ENCODE peak calls at places on chromosomes 13 and 19, in seven cellular contexts. J, Q, T, L, N, V and K are unnamed samples.

GRCh38 chr19:56476671-56477428 is at the start of gene ZNF667:
- DNase-seq in T (no peak), Q (no peak), J (peak; percentile 78), L (no peak), V (no peak), N (no peak), K (no peak)

GRCh38 chr19:35928507-35928906 is 7.7 kb upstream of the LRFN3 start:
- DNase-seq in L (no peak), N (no peak), Q (no peak), V (no peak), T (no peak), J (no peak), K (no peak)

GRCh38 chr13:87123987-87124784 is 547.0 kb upstream of the SLITRK5 start:
- DNase-seq in T (peak; percentile 88), N (no peak), L (no peak), Q (peak; percentile 99), V (no peak), J (peak; percentile 57), K (no peak)

GRCh38 chr19:48805452-48805851 is 5.4 kb downstream of the BCAT2 start:
- DNase-seq in N (no peak), V (no peak), J (no peak), T (no peak), Q (no peak), L (no peak), K (no peak)

GRCh38 chr13:36706755-36707154 is 32.9 kb downstream of the SERTM1 start:
- DNase-seq in V (no peak), T (no peak), Q (no peak), J (no peak), N (no peak), L (no peak), K (no peak)

GRCh38 chr19:9673912-9674668 is 810 bp downstream of the ZNF562 start:
- DNase-seq in J (no peak), T (no peak), L (no peak), N (no peak), Q (peak; percentile 34), V (no peak), K (no peak)

GRCh38 chr13:50149932-50150331 is 134.7 kb downstream of the KCNRG start:
- DNase-seq in N (no peak), L (no peak), V (no peak), J (no peak), Q (peak; percentile 33), T (no peak), K (no peak)

GRCh38 chr13:114004416-114005205 is 30.7 kb upstream of the C13orf46 start:
- DNase-seq in V (no peak), J (no peak), Q (no peak), T (no peak), N (no peak), L (no peak), K (no peak)

GRCh38 chr19:56066152-56067023 is 54.7 kb downstream of the ZNF787 start:
- DNase-seq in V (peak; percentile 62), L (peak; percentile 40), N (peak; percentile 23), Q (peak; percentile 59), J (peak; percentile 93), T (peak; percentile 20), K (no peak)

GRCh38 chr13:31587696-31588266 is 151.5 kb upstream of the RXFP2 start:
- DNase-seq in L (no peak), T (no peak), Q (no peak), N (no peak), V (no peak), J (no peak), K (no peak)

GRCh38 chr13:50598338-50598737 is 245.2 kb downstream of the DLEU7 start:
- DNase-seq in L (no peak), Q (no peak), J (peak; percentile 12), V (no peak), N (no peak), T (no peak), K (no peak)

GRCh38 chr19:23093832-23094231 is 23.0 kb upstream of the ZNF730 start:
- DNase-seq in J (no peak), T (no peak), V (no peak), Q (no peak), L (no peak), N (no peak), K (no peak)

GRCh38 chr19:511101-511841 is 4.0 kb downstream of the TPGS1 start:
- DNase-seq in L (peak; percentile 42), T (peak; percentile 72), N (peak; percentile 89), Q (no peak), V (no peak), J (no peak), K (no peak)

GRCh38 chr13:111202745-111203144 is 87.6 kb downstream of the ARHGEF7 start:
- DNase-seq in J (no peak), N (no peak), Q (peak; percentile 43), L (no peak), V (no peak), T (peak; percentile 19), K (peak; percentile 57)

GRCh38 chr13:60572003-60572792 is 175.2 kb downstream of the TDRD3 start:
- DNase-seq in Q (peak; percentile 57), V (no peak), J (no peak), T (peak; percentile 23), N (no peak), L (no peak), K (no peak)

GRCh38 chr13:113802090-113802531 is 43.1 kb downstream of the TMEM255B start:
- DNase-seq in V (no peak), L (no peak), T (no peak), Q (peak; percentile 66), N (no peak), J (peak; percentile 69), K (no peak)

GRCh38 chr19:1651548-1652394 is 644 bp downstream of the TCF3 start:
- DNase-seq in Q (peak; percentile 45), L (no peak), T (no peak), J (peak; percentile 67), V (no peak), N (no peak), K (no peak)